ENCODE peak calls at places on chromosomes 1 and 21, in eight cellular contexts. One of them, this sample, is unnamed.

GRCh38 chr1:145983206-145983675 is 13.1 kb downstream of the TXNIP start:
- DNase-seq in fibroblast of lung: no peak
- DNase-seq in lower lobe of right lung: no peak
- DNase-seq in neural progenitor cell: no peak
- DNase-seq in kidney: no peak
- DNase-seq in heart right ventricle: no peak
- DNase-seq in heart left ventricle: peak
- DNase-seq in dorsolateral prefrontal cortex: no peak
- DNase-seq in this sample: no peak

GRCh38 chr1:183942933-183943693 is 94.4 kb downstream of the COLGALT2 start:
- DNase-seq in fibroblast of lung: peak
- DNase-seq in lower lobe of right lung: peak
- DNase-seq in neural progenitor cell: peak
- DNase-seq in kidney: no peak
- DNase-seq in heart right ventricle: no peak
- DNase-seq in heart left ventricle: no peak
- DNase-seq in dorsolateral prefrontal cortex: no peak
- DNase-seq in this sample: peak

GRCh38 chr1:21524686-21525339 is 15.6 kb downstream of the ALPL start:
- DNase-seq in fibroblast of lung: no peak
- DNase-seq in lower lobe of right lung: peak
- DNase-seq in neural progenitor cell: peak
- DNase-seq in kidney: peak
- DNase-seq in heart right ventricle: no peak
- DNase-seq in heart left ventricle: peak
- DNase-seq in dorsolateral prefrontal cortex: peak
- DNase-seq in this sample: no peak

GRCh38 chr1:181090653-181091126 is 2.2 kb downstream of the IER5 start:
- DNase-seq in fibroblast of lung: peak
- DNase-seq in lower lobe of right lung: no peak
- DNase-seq in neural progenitor cell: no peak
- DNase-seq in kidney: no peak
- DNase-seq in heart right ventricle: no peak
- DNase-seq in heart left ventricle: no peak
- DNase-seq in dorsolateral prefrontal cortex: no peak
- DNase-seq in this sample: no peak

GRCh38 chr21:18521204-18521603 is 117.6 kb upstream of the TMPRSS15 start:
- DNase-seq in fibroblast of lung: no peak
- DNase-seq in lower lobe of right lung: no peak
- DNase-seq in neural progenitor cell: no peak
- DNase-seq in kidney: no peak
- DNase-seq in heart right ventricle: no peak
- DNase-seq in heart left ventricle: no peak
- DNase-seq in dorsolateral prefrontal cortex: no peak
- DNase-seq in this sample: no peak

GRCh38 chr1:32372149-32372756 is 9.9 kb downstream of the TSSK3 start:
- DNase-seq in fibroblast of lung: no peak
- DNase-seq in lower lobe of right lung: no peak
- DNase-seq in neural progenitor cell: no peak
- DNase-seq in kidney: no peak
- DNase-seq in heart right ventricle: no peak
- DNase-seq in heart left ventricle: no peak
- DNase-seq in dorsolateral prefrontal cortex: no peak
- DNase-seq in this sample: no peak

GRCh38 chr21:43957629-43958362 is 54.3 kb upstream of the TRAPPC10 start:
- DNase-seq in fibroblast of lung: no peak
- DNase-seq in lower lobe of right lung: no peak
- DNase-seq in neural progenitor cell: no peak
- DNase-seq in kidney: no peak
- DNase-seq in heart right ventricle: no peak
- DNase-seq in heart left ventricle: no peak
- DNase-seq in dorsolateral prefrontal cortex: no peak
- DNase-seq in this sample: no peak

GRCh38 chr1:7620196-7620595 is 150.9 kb upstream of the VAMP3 start:
- DNase-seq in fibroblast of lung: no peak
- DNase-seq in lower lobe of right lung: no peak
- DNase-seq in neural progenitor cell: no peak
- DNase-seq in kidney: no peak
- DNase-seq in heart right ventricle: no peak
- DNase-seq in heart left ventricle: no peak
- DNase-seq in dorsolateral prefrontal cortex: no peak
- DNase-seq in this sample: no peak

GRCh38 chr1:66132324-66132723 is 339.6 kb downstream of the PDE4B start:
- DNase-seq in fibroblast of lung: no peak
- DNase-seq in lower lobe of right lung: no peak
- DNase-seq in neural progenitor cell: no peak
- DNase-seq in kidney: no peak
- DNase-seq in heart right ventricle: no peak
- DNase-seq in heart left ventricle: no peak
- DNase-seq in dorsolateral prefrontal cortex: no peak
- DNase-seq in this sample: no peak

GRCh38 chr1:211352985-211353515 is 26.4 kb downstream of the TRAF5 start:
- DNase-seq in fibroblast of lung: no peak
- DNase-seq in lower lobe of right lung: no peak
- DNase-seq in neural progenitor cell: peak
- DNase-seq in kidney: no peak
- DNase-seq in heart right ventricle: peak
- DNase-seq in heart left ventricle: no peak
- DNase-seq in dorsolateral prefrontal cortex: no peak
- DNase-seq in this sample: no peak

GRCh38 chr1:151809625-151810556 is 4.7 kb upstream of the LINGO4 start:
- DNase-seq in fibroblast of lung: no peak
- DNase-seq in lower lobe of right lung: no peak
- DNase-seq in neural progenitor cell: no peak
- DNase-seq in kidney: no peak
- DNase-seq in heart right ventricle: no peak
- DNase-seq in heart left ventricle: no peak
- DNase-seq in dorsolateral prefrontal cortex: no peak
- DNase-seq in this sample: no peak

GRCh38 chr1:194104247-194104844 is 917.9 kb upstream of the B3GALT2 start:
- DNase-seq in fibroblast of lung: no peak
- DNase-seq in lower lobe of right lung: no peak
- DNase-seq in neural progenitor cell: no peak
- DNase-seq in kidney: no peak
- DNase-seq in heart right ventricle: no peak
- DNase-seq in heart left ventricle: no peak
- DNase-seq in dorsolateral prefrontal cortex: no peak
- DNase-seq in this sample: no peak

GRCh38 chr21:31520506-31521163 is 138.9 kb upstream of the SOD1 start:
- DNase-seq in fibroblast of lung: peak
- DNase-seq in lower lobe of right lung: no peak
- DNase-seq in neural progenitor cell: no peak
- DNase-seq in kidney: no peak
- DNase-seq in heart right ventricle: no peak
- DNase-seq in heart left ventricle: no peak
- DNase-seq in dorsolateral prefrontal cortex: no peak
- DNase-seq in this sample: peak

GRCh38 chr21:30491963-30492428 is at the start of gene KRTAP19-3:
- DNase-seq in fibroblast of lung: no peak
- DNase-seq in lower lobe of right lung: no peak
- DNase-seq in neural progenitor cell: no peak
- DNase-seq in kidney: no peak
- DNase-seq in heart right ventricle: no peak
- DNase-seq in heart left ventricle: no peak
- DNase-seq in dorsolateral prefrontal cortex: no peak
- DNase-seq in this sample: no peak

GRCh38 chr1:165907256-165907857 is 79.9 kb downstream of the UCK2 start:
- DNase-seq in fibroblast of lung: peak
- DNase-seq in lower lobe of right lung: no peak
- DNase-seq in neural progenitor cell: no peak
- DNase-seq in kidney: no peak
- DNase-seq in heart right ventricle: no peak
- DNase-seq in heart left ventricle: no peak
- DNase-seq in dorsolateral prefrontal cortex: no peak
- DNase-seq in this sample: peak

GRCh38 chr1:183255073-183255472 is 69.0 kb downstream of the LAMC2 start:
- DNase-seq in fibroblast of lung: no peak
- DNase-seq in lower lobe of right lung: no peak
- DNase-seq in neural progenitor cell: no peak
- DNase-seq in kidney: no peak
- DNase-seq in heart right ventricle: no peak
- DNase-seq in heart left ventricle: no peak
- DNase-seq in dorsolateral prefrontal cortex: no peak
- DNase-seq in this sample: no peak

GRCh38 chr1:41823453-41823852 is 95.3 kb downstream of the HIVEP3 start:
- DNase-seq in fibroblast of lung: peak
- DNase-seq in lower lobe of right lung: peak
- DNase-seq in neural progenitor cell: peak
- DNase-seq in kidney: no peak
- DNase-seq in heart right ventricle: peak
- DNase-seq in heart left ventricle: peak
- DNase-seq in dorsolateral prefrontal cortex: no peak
- DNase-seq in this sample: no peak

GRCh38 chr1:41819069-41819468 is 99.7 kb downstream of the HIVEP3 start:
- DNase-seq in fibroblast of lung: no peak
- DNase-seq in lower lobe of right lung: no peak
- DNase-seq in neural progenitor cell: no peak
- DNase-seq in kidney: no peak
- DNase-seq in heart right ventricle: no peak
- DNase-seq in heart left ventricle: no peak
- DNase-seq in dorsolateral prefrontal cortex: no peak
- DNase-seq in this sample: no peak

GRCh38 chr1:41822865-41823264 is 95.9 kb downstream of the HIVEP3 start:
- DNase-seq in fibroblast of lung: no peak
- DNase-seq in lower lobe of right lung: no peak
- DNase-seq in neural progenitor cell: no peak
- DNase-seq in kidney: no peak
- DNase-seq in heart right ventricle: no peak
- DNase-seq in heart left ventricle: no peak
- DNase-seq in dorsolateral prefrontal cortex: no peak
- DNase-seq in this sample: no peak

GRCh38 chr1:41816061-41816460 is 102.7 kb downstream of the HIVEP3 start:
- DNase-seq in fibroblast of lung: no peak
- DNase-seq in lower lobe of right lung: no peak
- DNase-seq in neural progenitor cell: no peak
- DNase-seq in kidney: no peak
- DNase-seq in heart right ventricle: no peak
- DNase-seq in heart left ventricle: no peak
- DNase-seq in dorsolateral prefrontal cortex: no peak
- DNase-seq in this sample: no peak

GRCh38 chr1:41819843-41820242 is 98.9 kb downstream of the HIVEP3 start:
- DNase-seq in fibroblast of lung: no peak
- DNase-seq in lower lobe of right lung: no peak
- DNase-seq in neural progenitor cell: no peak
- DNase-seq in kidney: no peak
- DNase-seq in heart right ventricle: no peak
- DNase-seq in heart left ventricle: no peak
- DNase-seq in dorsolateral prefrontal cortex: no peak
- DNase-seq in this sample: no peak
- H3K27ac ChIP-seq in fibroblast of lung: no peak
- H3K27ac ChIP-seq in lower lobe of right lung: no peak
- H3K27ac ChIP-seq in neural progenitor cell: no peak
- H3K27ac ChIP-seq in kidney: no peak
- H3K27ac ChIP-seq in heart right ventricle: no peak
- H3K27ac ChIP-seq in heart left ventricle: no peak
- H3K27ac ChIP-seq in dorsolateral prefrontal cortex: no peak
- H3K27ac ChIP-seq in this sample: no peak

GRCh38 chr1:40451238-40451585 is 936 bp downstream of the ZFP69B start:
- DNase-seq in fibroblast of lung: no peak
- DNase-seq in lower lobe of right lung: no peak
- DNase-seq in neural progenitor cell: no peak
- DNase-seq in kidney: no peak
- DNase-seq in heart right ventricle: no peak
- DNase-seq in heart left ventricle: no peak
- DNase-seq in dorsolateral prefrontal cortex: no peak
- DNase-seq in this sample: no peak

GRCh38 chr1:40454873-40455272 is 4.6 kb downstream of the ZFP69B start:
- DNase-seq in fibroblast of lung: no peak
- DNase-seq in lower lobe of right lung: no peak
- DNase-seq in neural progenitor cell: no peak
- DNase-seq in kidney: no peak
- DNase-seq in heart right ventricle: no peak
- DNase-seq in heart left ventricle: no peak
- DNase-seq in dorsolateral prefrontal cortex: no peak
- DNase-seq in this sample: no peak

GRCh38 chr1:40450491-40451237 is 388 bp downstream of the ZFP69B start:
- DNase-seq in fibroblast of lung: peak
- DNase-seq in lower lobe of right lung: no peak
- DNase-seq in neural progenitor cell: peak
- DNase-seq in kidney: no peak
- DNase-seq in heart right ventricle: no peak
- DNase-seq in heart left ventricle: peak
- DNase-seq in dorsolateral prefrontal cortex: peak
- DNase-seq in this sample: peak

DNA sequence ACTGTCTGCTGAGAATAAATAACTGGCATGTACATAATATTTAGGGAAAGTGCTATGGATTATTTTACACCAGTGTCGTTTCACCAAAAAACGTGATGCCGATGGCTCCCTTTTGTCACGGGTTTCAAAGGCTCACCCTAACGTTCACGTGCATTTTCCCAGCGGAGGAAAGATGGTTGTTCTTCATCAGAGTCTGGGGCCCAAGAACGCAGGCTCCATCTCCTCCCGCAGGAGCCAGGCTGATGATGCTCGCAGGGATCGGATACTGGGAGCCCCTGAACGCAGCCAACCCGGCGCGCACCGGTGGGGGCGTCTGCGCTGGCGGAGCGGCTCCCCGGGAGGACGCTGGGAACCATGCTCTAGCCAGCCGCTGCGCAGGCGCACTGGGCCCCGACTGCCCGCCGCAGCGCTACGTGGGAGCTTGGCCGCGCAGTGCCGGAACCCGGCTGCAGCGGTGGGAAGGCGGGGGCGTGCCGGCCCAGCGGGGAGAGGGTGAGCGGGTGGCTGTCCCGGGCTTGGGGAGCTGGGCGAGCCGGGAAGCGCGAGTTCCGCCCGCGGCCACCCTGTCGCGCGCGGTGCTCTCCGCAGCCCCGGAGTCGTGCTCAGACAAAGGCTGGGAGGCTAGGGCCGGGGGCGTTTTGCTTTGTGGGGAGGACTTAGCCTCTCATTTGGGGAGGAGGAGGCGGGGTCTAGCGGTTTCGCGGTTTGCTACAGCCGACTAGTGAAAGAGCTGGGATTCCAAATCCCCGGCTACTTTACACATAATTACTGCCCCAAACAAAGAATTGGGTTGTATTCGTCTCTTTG is at the start of gene ZFP69B:
- DNase-seq in fibroblast of lung: peak
- DNase-seq in lower lobe of right lung: peak
- DNase-seq in neural progenitor cell: peak
- DNase-seq in kidney: peak
- DNase-seq in heart right ventricle: peak
- DNase-seq in heart left ventricle: peak
- DNase-seq in dorsolateral prefrontal cortex: peak
- DNase-seq in this sample: peak
- TF ChIP-seq CTCF in fibroblast of lung: no peak
- TF ChIP-seq CTCF in lower lobe of right lung: peak
- TF ChIP-seq CTCF in neural progenitor cell: no peak
- TF ChIP-seq CTCF in kidney: no peak
- TF ChIP-seq CTCF in heart right ventricle: no peak
- TF ChIP-seq CTCF in heart left ventricle: no peak
- TF ChIP-seq CTCF in dorsolateral prefrontal cortex: peak
- TF ChIP-seq CTCF in this sample: peak

GRCh38 chr1:89198500-89199072 is at the start of gene GBP4:
- DNase-seq in fibroblast of lung: peak
- DNase-seq in lower lobe of right lung: peak
- DNase-seq in neural progenitor cell: no peak
- DNase-seq in kidney: peak
- DNase-seq in heart right ventricle: peak
- DNase-seq in heart left ventricle: peak
- DNase-seq in dorsolateral prefrontal cortex: no peak
- DNase-seq in this sample: no peak
- H3K4me3 ChIP-seq in fibroblast of lung: peak
- H3K4me3 ChIP-seq in lower lobe of right lung: peak
- H3K4me3 ChIP-seq in neural progenitor cell: no peak
- H3K4me3 ChIP-seq in kidney: peak
- H3K4me3 ChIP-seq in heart right ventricle: peak
- H3K4me3 ChIP-seq in heart left ventricle: peak
- H3K4me3 ChIP-seq in dorsolateral prefrontal cortex: peak
- H3K4me3 ChIP-seq in this sample: no peak

GRCh38 chr1:61636392-61636791 is 88.5 kb downstream of the TM2D1 start:
- DNase-seq in fibroblast of lung: no peak
- DNase-seq in lower lobe of right lung: no peak
- DNase-seq in neural progenitor cell: no peak
- DNase-seq in kidney: no peak
- DNase-seq in heart right ventricle: no peak
- DNase-seq in heart left ventricle: no peak
- DNase-seq in dorsolateral prefrontal cortex: no peak
- DNase-seq in this sample: no peak
- H3K27ac ChIP-seq in fibroblast of lung: no peak
- H3K27ac ChIP-seq in lower lobe of right lung: no peak
- H3K27ac ChIP-seq in neural progenitor cell: no peak
- H3K27ac ChIP-seq in kidney: no peak
- H3K27ac ChIP-seq in heart right ventricle: no peak
- H3K27ac ChIP-seq in heart left ventricle: no peak
- H3K27ac ChIP-seq in dorsolateral prefrontal cortex: no peak
- H3K27ac ChIP-seq in this sample: no peak